ENCODE peak calls at places on chromosome 17, in five cellular contexts. S, P, M, C and W are unnamed samples.

GRCh38 chr17:73984981-73985380 is 218.5 kb upstream of the RPL38 start:
- DNase-seq in S (no peak), P (no peak), M (no peak), C (no peak), W (no peak)

GRCh38 chr17:39923836-39924690 is 3.3 kb downstream of the ORMDL3 start:
- DNase-seq in S (no peak), P (peak; percentile 45), M (peak; percentile 66), C (no peak), W (peak; percentile 82)

GRCh38 chr17:62800580-62800979 is 7.5 kb downstream of the MARCHF10 start:
- DNase-seq in S (no peak), P (peak; percentile 80), M (peak; percentile 90), C (no peak), W (peak; percentile 72)

GRCh38 chr17:73196500-73196899 is 3.6 kb downstream of the COG1 start:
- DNase-seq in S (no peak), P (peak; percentile 12), M (peak; percentile 71), C (no peak), W (peak; percentile 85)

GRCh38 chr17:65489413-65490170 is 71.9 kb downstream of the AXIN2 start:
- DNase-seq in S (no peak), P (no peak), M (no peak), C (no peak), W (no peak)

GRCh38 chr17:22512997-22513538 is 820.7 kb downstream of the KCNJ18 start:
- DNase-seq in S (no peak), P (no peak), M (no peak), C (no peak), W (no peak)

GRCh38 chr17:74742978-74743545 is 5.4 kb upstream of the NHERF1 start:
- DNase-seq in S (no peak), P (no peak), M (no peak), C (no peak), W (no peak)

GRCh38 chr17:79340771-79341528 is 266.3 kb downstream of the ENGASE start:
- DNase-seq in S (no peak), P (no peak), M (no peak), C (no peak), W (no peak)

GRCh38 chr17:60361889-60362288 is 30.0 kb downstream of the USP32 start:
- DNase-seq in S (no peak), P (no peak), M (no peak), C (no peak), W (no peak)

GRCh38 chr17:77433385-77434135 is 292.8 kb downstream of the SEC14L1 start:
- DNase-seq in S (no peak), P (peak; percentile 84), M (no peak), C (no peak), W (no peak)

GRCh38 chr17:57106107-57106835 is 21.2 kb downstream of the AKAP1 start:
- DNase-seq in S (no peak), P (no peak), M (peak; percentile 47), C (no peak), W (peak; percentile 80)

GRCh38 chr17:77527394-77527793 is 386.6 kb downstream of the SEC14L1 start:
- DNase-seq in S (no peak), P (no peak), M (no peak), C (no peak), W (no peak)

GRCh38 chr17:27633312-27634025 is 2.5 kb downstream of the LGALS9 start:
- DNase-seq in S (no peak), P (peak; percentile 30), M (no peak), C (no peak), W (no peak)

GRCh38 chr17:69761767-69762321 is 313.2 kb upstream of the KCNJ16 start:
- DNase-seq in S (no peak), P (peak; percentile 96), M (peak; percentile 86), C (no peak), W (no peak)

GRCh38 chr17:27332485-27333409 is 38.8 kb downstream of the WSB1 start:
- DNase-seq in S (peak; percentile 91), P (peak; percentile 98), M (peak; percentile 99), C (peak; percentile 95), W (peak; percentile 100)

GRCh38 chr17:21417921-21418320 is 41.8 kb downstream of the KCNJ12 start:
- DNase-seq in S (no peak), P (no peak), M (no peak), C (no peak), W (no peak)

GRCh38 chr17:30376621-30377452 is 1.9 kb upstream of the CPD start:
- DNase-seq in S (no peak), P (peak; percentile 89), M (peak; percentile 28), C (no peak), W (no peak)

GRCh38 chr17:28747801-28748750 is 4.3 kb downstream of the TRAF4 start:
- DNase-seq in S (no peak), P (no peak), M (no peak), C (no peak), W (peak; percentile 36)

GRCh38 chr17:56150631-56151030 is 2.6 kb upstream of the ANKFN1 start:
- DNase-seq in S (no peak), P (no peak), M (peak; percentile 33), C (no peak), W (no peak)

GRCh38 chr17:35630530-35631148 is 43.5 kb downstream of the AP2B1 start:
- DNase-seq in S (no peak), P (peak; percentile 65), M (peak; percentile 22), C (no peak), W (no peak)

GRCh38 chr17:80622170-80622466 is 77.5 kb downstream of the RPTOR start:
- DNase-seq in S (no peak), P (no peak), M (no peak), C (no peak), W (no peak)

GRCh38 chr17:45584092-45585036 is 93.8 kb upstream of the PLEKHM1 start:
- DNase-seq in S (peak; percentile 68), P (peak; percentile 71), M (peak; percentile 88), C (no peak), W (peak; percentile 81)

GRCh38 chr17:73455050-73455687 is 143.4 kb upstream of the CDC42EP4 start:
- DNase-seq in S (no peak), P (no peak), M (no peak), C (no peak), W (no peak)

GRCh38 chr17:76872221-76872873 is 4.1 kb downstream of the MGAT5B start:
- DNase-seq in S (no peak), P (peak; percentile 94), M (no peak), C (no peak), W (no peak)

GRCh38 chr17:31061678-31062077 is 33.1 kb upstream of the NF1 start:
- DNase-seq in S (no peak), P (no peak), M (peak; percentile 48), C (no peak), W (peak; percentile 78)

GRCh38 chr17:11803635-11804034 is 193.6 kb downstream of the ZNF18 start:
- DNase-seq in S (no peak), P (no peak), M (peak; percentile 7), C (no peak), W (no peak)

GRCh38 chr17:73991260-73991659 is 212.2 kb upstream of the RPL38 start:
- DNase-seq in S (no peak), P (no peak), M (peak; percentile 38), C (no peak), W (no peak)

GRCh38 chr17:34098712-34099111 is 156.4 kb upstream of the CCL2 start:
- DNase-seq in S (no peak), P (no peak), M (no peak), C (no peak), W (no peak)

DNA sequence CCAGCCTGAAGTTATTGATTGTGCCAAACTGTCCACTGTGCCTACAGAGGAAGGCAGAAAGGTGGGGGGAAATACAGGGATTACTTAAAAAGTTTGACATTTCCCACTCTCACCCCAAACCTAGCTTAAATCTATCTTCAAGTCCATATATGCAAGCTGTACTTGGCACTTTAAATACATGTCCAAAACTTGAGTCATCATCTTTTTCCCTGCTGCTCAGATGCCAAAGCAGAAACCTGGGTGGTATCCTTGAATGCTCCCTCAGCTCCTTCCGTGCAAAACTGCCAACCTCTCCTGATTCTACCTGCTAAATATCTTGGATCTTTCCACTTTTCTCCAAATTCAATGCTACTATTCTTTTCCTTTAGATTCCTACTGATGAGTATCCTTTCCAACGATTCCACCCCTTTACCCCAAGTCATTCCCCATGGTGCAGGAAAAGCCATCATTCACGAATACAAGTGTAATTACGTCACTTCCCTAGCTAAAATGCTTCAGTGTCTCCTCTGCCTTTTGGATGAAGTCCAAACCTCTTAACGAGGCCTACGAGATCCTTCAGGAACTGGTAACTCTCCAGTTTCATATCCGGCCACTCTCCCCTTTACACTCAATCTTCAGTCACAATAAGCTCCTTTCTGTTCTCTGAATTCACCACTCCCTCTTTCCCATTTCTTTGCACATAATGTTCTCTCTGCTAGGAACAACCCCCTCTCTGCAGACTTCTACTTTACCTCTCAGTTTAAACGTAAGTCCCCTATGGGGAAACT is 9.3 kb downstream of the BECN1 start:
- DNase-seq in S (no peak), P (peak; percentile 87), M (no peak), C (no peak), W (no peak)
- H3K4ac ChIP-seq in S (no peak overlapping the region), P (no peak overlapping the region), M (no peak overlapping the region), C (no peak overlapping the region), W (no peak overlapping the region)

GRCh38 chr17:1144139-1144538 is 35.6 kb downstream of the ABR start:
- DNase-seq in S (no peak), P (no peak), M (no peak), C (no peak), W (no peak)
- H3K9ac ChIP-seq in S (no peak overlapping the region), P (no peak overlapping the region), M (no peak overlapping the region), C (no peak overlapping the region), W (no peak overlapping the region)

GRCh38 chr17:4703330-4703691 is 626 bp downstream of the PELP1 start:
- DNase-seq in S (no peak), P (no peak), M (no peak), C (no peak), W (no peak)
- H3K4ac ChIP-seq in S (no peak overlapping the region), P (peak overlapping the region; percentile 88), M (no peak overlapping the region), C (no peak overlapping the region), W (no peak overlapping the region)

GRCh38 chr17:68036304-68037147 is 991 bp downstream of the KPNA2 start:
- DNase-seq in S (no peak), P (no peak), M (no peak), C (no peak), W (no peak)

GRCh38 chr17:68034452-68034776 is 1.1 kb upstream of the KPNA2 start:
- DNase-seq in S (no peak), P (no peak), M (no peak), C (no peak), W (no peak)

GRCh38 chr17:68035131-68035522 is 408 bp upstream of the KPNA2 start:
- DNase-seq in S (no peak), P (no peak), M (no peak), C (no peak), W (peak; percentile 98)

GRCh38 chr17:68033636-68034451 is 1.7 kb upstream of the KPNA2 start:
- DNase-seq in S (peak; percentile 88), P (peak; percentile 68), M (peak; percentile 99), C (peak; percentile 84), W (peak; percentile 97)

DNA sequence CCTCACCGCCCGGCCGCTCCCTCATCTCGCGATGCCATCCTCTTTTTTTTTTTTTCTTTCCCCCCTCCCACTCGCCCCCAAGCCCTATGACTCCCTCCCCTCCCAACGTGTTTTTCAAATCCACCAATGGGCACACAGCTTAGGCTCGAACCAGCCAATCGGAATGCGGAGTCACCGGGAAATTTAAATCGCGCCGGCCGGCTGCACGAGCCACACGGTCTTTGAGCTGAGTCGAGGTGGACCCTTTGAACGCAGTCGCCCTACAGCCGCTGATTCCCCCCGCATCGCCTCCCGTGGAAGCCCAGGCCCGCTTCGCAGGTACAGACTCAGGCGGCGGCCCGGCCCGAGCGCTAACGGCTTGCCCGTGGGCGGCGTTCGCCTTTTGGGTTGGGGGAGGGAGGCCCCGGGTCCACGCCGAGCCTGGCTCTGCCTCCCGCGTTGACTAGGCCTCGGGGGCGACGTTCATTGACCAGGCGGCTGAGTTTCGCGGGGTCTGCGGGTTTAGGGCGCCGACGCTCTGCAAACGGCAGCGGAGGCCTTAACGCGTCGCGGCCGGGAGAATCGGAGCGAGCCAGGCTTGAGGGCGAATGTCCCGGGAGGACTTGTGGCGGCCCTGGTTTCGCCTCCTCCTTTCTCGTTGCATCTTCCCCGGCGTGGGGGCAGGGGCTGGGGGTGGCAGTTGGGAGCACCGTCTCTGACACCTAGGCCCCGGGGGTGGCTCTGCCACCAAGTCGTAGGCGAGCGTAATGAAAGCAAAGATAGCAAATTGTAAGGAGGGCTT is at the start of gene KPNA2:
- DNase-seq in S (peak; percentile 99), P (peak; percentile 99), M (peak; percentile 99), C (peak; percentile 94), W (peak; percentile 98)
- H3K9ac ChIP-seq in S (peak within 1 kb of the TSS; percentile 98), P (peak within 1 kb of the TSS; percentile 99), M (peak within 1 kb of the TSS; percentile 100), C (peak within 1 kb of the TSS; percentile 98), W (peak within 1 kb of the TSS; percentile 72)